ENCODE peak calls at places on chromosomes 5 and 9, in nine cellular contexts. R is heart left ventricle, Z is HepG2, I is ovary, F is foreskin fibroblast, P is fibroblast of the aortic adventitia, O is neural progenitor cell, T is Calu3, Y is omental fat pad. C is an unnamed sample.

GRCh38 chr9:87518702-87519335 is 21.2 kb downstream of the DAPK1 start:
- DNase-seq in O (no peak), R (peak), F (peak), I (peak), T (no peak), Z (no peak), P (peak), Y (peak), C (peak)

GRCh38 chr5:9596256-9596655 is 33.9 kb downstream of the TAS2R1 start:
- DNase-seq in O (no peak), I (no peak), P (peak), R (no peak), T (no peak), Y (no peak), F (peak), Z (no peak), C (no peak)

GRCh38 chr9:3507395-3508077 is 18.3 kb downstream of the RFX3 start:
- DNase-seq in P (no peak), I (no peak), T (no peak), Z (no peak), O (no peak), R (no peak), Y (no peak), F (no peak), C (no peak)

GRCh38 chr9:37917801-37918664 is 14.1 kb upstream of the SLC25A51 start:
- DNase-seq in R (no peak), F (no peak), Y (no peak), P (no peak), I (no peak), T (no peak), O (no peak), Z (no peak), C (no peak)

GRCh38 chr9:137139468-137140150 is 655 bp downstream of the GRIN1 start:
- DNase-seq in I (no peak), R (no peak), F (no peak), T (no peak), P (no peak), O (no peak), Y (no peak), Z (no peak), C (no peak)

GRCh38 chr9:129391215-129391614 is 213.2 kb upstream of the IER5L start:
- DNase-seq in O (no peak), Y (no peak), I (no peak), Z (no peak), R (no peak), T (no peak), P (no peak), F (no peak), C (peak)

GRCh38 chr9:121650220-121651013 is 1.0 kb upstream of the DAB2IP start:
- DNase-seq in F (peak), P (no peak), Y (no peak), R (peak), I (peak), T (peak), Z (peak), O (peak), C (no peak)

GRCh38 chr5:177307544-177308363 is 3.9 kb downstream of the MXD3 start:
- DNase-seq in I (no peak), O (no peak), F (no peak), Z (no peak), R (peak), Y (no peak), P (no peak), T (no peak), C (no peak)

GRCh38 chr5:159601216-159601615 is 270.9 kb upstream of the IL12B start:
- DNase-seq in R (no peak), Z (no peak), I (no peak), P (no peak), T (no peak), O (no peak), F (peak), Y (no peak), C (no peak)

GRCh38 chr5:50699737-50700136 is 33.3 kb downstream of the PARP8 start:
- DNase-seq in F (no peak), R (no peak), O (no peak), Y (no peak), Z (no peak), I (no peak), P (no peak), T (no peak), C (no peak)

GRCh38 chr5:32791536-32792240 is 80.6 kb downstream of the NPR3 start:
- DNase-seq in F (peak), O (no peak), R (no peak), I (no peak), Z (no peak), P (no peak), Y (no peak), T (no peak), C (no peak)

GRCh38 chr5:11383506-11384095 is 520.6 kb downstream of the CTNND2 start:
- DNase-seq in R (no peak), P (no peak), F (no peak), T (no peak), Z (no peak), Y (no peak), O (no peak), I (no peak), C (no peak)

GRCh38 chr9:75903785-75904360 is 13.4 kb downstream of the PCSK5 start:
- DNase-seq in F (peak), I (no peak), T (peak), R (no peak), P (peak), O (no peak), Z (no peak), Y (no peak), C (peak)

GRCh38 chr5:150245111-150245789 is 44.3 kb downstream of the CAMK2A start:
- DNase-seq in O (no peak), I (peak), P (peak), R (peak), Y (no peak), T (no peak), Z (no peak), F (peak), C (no peak)

GRCh38 chr5:324736-325612 is 3.5 kb downstream of the AHRR start:
- DNase-seq in T (no peak), I (no peak), Z (no peak), F (no peak), Y (no peak), O (no peak), R (no peak), P (no peak), C (no peak)

GRCh38 chr9:127452481-127453092 is 1.3 kb downstream of the LRSAM1 start:
- DNase-seq in R (peak), T (peak), F (peak), I (peak), O (no peak), Y (no peak), P (peak), Z (peak), C (peak)

GRCh38 chr9:12775373-12775962 is 648 bp downstream of the LURAP1L start:
- DNase-seq in F (peak), P (no peak), Z (no peak), R (peak), I (peak), Y (no peak), O (peak), T (no peak), C (no peak)

GRCh38 chr9:37920471-37921167 is 16.7 kb upstream of the SLC25A51 start:
- DNase-seq in T (no peak), I (no peak), P (no peak), Z (no peak), R (no peak), O (peak), F (no peak), Y (peak), C (no peak)

GRCh38 chr5:18433336-18433735 is 799.1 kb downstream of the TAF11L14 start:
- DNase-seq in R (no peak), I (no peak), P (no peak), Y (no peak), F (no peak), O (no peak), Z (no peak), T (no peak), C (no peak)

GRCh38 chr9:134644715-134645606 is 3.4 kb downstream of the COL5A1 start:
- DNase-seq in Y (peak), F (peak), T (no peak), I (peak), R (peak), O (peak), Z (no peak), P (peak), C (peak)

GRCh38 chr9:89892053-89892419 is 287.2 kb downstream of the GADD45G start:
- DNase-seq in Z (no peak), T (no peak), O (no peak), P (peak), R (no peak), Y (no peak), F (no peak), I (no peak), C (no peak)

GRCh38 chr5:102811962-102812361 is 56.9 kb downstream of the PAM start:
- DNase-seq in F (peak), Y (no peak), O (no peak), R (no peak), Z (no peak), I (no peak), T (no peak), P (peak), C (no peak)

DNA sequence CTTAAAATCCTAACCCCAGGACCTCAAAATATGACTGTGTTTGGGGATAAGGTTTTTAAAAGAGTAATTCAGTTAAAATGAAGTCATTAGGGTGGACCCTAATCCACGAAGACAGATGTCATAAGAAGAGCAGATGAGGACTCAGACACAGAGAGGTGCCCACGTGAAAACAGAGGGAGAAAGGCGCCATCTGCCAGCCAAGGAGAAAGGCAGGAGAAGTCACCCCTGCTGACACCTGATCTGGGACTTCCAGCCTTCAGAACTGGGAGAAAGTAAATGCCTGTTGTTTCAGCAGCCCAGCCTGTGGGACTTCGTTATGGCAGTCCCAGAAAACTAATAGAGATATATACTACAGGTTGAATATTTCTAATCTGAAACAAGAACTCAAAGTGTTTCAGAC is 67.4 kb downstream of the ROR2 start:
- DNase-seq in Z (no peak), Y (no peak), P (no peak), F (peak), R (no peak), O (no peak), I (no peak), T (no peak), C (no peak)
- TF ChIP-seq CTCF in Z (no peak), Y (no peak), P (no peak), F (no peak), R (no peak), O (no peak), I (no peak), T (no peak), C (no peak)

DNA sequence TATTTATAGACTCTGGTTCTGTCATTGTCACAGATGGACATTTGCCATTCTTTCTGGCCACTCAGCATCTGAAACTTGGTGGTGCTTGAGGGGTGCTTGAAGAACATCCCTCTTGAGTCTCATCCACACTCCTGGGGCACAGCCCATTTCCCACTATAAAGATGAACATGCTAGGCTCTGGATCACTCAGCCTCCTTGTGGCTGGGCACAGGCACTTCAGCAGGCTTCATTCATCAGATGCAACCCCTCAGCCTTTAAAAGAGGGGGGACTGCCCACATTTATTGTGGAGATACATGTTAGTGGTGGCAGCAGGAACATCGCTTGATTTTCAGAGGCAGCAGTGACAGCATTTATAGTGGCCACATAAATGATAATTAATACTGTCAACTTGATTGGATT is 124.7 kb upstream of the NIPBL start:
- DNase-seq in Z (no peak), T (no peak), R (no peak), F (no peak), P (no peak), I (no peak), O (peak), Y (no peak), C (no peak)
- TF ChIP-seq CTCF in Z (no peak), T (peak), R (no peak), F (no peak), P (peak), I (no peak), O (peak), Y (no peak), C (no peak)

DNA sequence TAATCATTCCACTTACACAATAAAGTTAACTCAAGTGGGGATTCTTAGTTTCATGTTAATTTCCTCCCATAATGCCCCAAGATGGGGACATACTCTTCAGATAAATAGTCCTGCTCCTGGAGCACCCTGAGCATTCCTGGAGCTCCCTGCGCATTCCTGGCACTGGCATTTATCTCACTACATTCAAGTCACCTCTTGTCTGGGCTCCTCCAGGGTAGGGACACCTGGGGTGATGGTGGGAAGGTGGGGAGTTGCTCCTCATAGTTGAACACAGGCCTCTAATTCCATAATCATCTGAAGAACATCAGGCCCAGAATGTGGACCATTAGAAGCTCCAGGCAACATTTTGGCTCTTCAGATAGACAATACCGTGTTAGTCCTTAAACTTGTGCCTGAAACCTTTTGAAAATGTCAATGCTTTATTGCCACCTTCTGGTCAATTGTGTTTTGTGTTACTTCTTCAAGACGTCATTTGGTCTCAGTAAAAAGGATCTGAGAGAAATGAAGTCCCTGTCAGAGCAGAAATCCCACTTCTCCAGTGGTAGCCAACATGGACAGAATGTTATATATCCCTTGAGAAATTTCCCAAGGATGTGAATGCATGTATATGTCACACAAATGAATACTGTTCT is 14.2 kb upstream of the AGGF1 start:
- DNase-seq in Y (no peak), F (peak), Z (peak), R (no peak), P (peak), T (no peak), O (peak), I (no peak), C (no peak)
- TF ChIP-seq CTCF in Y (no peak), F (peak), Z (peak), R (peak), P (peak), T (peak), O (peak), I (no peak), C (peak)

GRCh38 chr5:66498791-66499207 is 97.4 kb upstream of the MAST4 start:
- DNase-seq in Z (peak), R (peak), F (no peak), I (no peak), T (no peak), Y (no peak), O (peak), P (peak), C (peak)
- TF ChIP-seq CTCF in Z (peak), R (peak), F (no peak), I (no peak), T (no peak), Y (no peak), O (peak), P (peak), C (peak)

DNA sequence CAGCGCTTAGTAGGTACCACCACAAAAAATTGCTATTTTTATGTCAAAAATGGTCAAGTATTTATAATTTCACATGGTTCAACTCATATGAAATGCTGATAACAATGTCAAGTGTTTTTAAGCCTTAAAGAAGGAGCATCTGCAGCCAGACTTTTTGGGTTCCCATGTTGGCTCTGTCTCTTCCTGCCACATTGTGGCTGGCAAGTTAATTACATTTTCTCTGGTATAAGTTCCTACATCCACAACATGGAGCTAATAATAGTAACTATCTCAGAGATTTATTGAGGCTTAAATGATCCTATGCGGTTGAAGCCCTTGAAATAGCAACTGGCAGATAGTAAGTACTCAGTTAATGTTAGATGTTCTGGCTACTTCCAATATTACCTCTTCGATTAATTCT is 5.4 kb downstream of the ATP10B start:
- DNase-seq in Y (no peak), F (no peak), O (no peak), Z (no peak), R (no peak), P (no peak), I (no peak), T (no peak), C (no peak)
- TF ChIP-seq CTCF in Y (no peak), F (no peak), O (no peak), Z (no peak), R (no peak), P (no peak), I (no peak), T (no peak), C (no peak)

DNA sequence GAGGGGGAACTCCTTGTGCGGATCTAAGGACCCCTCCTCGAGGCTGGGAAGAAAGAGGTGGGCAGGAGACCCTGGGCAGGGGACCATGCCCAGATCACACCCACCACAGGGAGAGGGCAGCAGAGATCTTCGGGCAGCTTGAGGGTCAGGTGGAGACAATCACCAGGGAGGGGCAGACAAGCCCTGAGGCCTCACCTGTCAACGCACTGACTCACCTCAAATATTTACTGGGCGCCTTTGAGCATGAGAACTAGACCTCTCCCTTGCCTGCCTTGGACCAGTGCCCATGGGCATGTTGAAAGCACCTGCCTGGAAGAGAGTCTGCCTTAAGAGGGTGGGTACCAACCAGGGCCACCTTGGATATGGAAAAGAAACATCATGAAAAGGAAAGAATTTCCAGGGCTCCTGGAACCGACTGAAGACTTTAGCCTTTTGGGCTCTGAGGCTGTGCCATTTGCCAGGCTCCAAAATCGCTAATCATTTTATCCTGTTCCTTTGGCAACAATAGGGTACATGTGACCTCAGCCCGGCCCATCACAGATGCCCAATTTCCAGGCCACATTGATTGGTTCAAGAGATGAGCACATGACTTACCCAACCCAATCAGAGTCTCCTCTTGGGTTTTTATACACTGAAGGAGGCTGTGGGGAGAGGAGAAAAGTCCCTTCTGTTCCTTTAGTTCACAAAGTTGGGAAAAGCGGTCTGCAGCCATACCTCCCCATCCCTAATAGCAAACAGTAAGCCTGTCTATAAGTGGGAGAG is 10.4 kb upstream of the SPINK4 start:
- DNase-seq in T (peak), Y (no peak), Z (peak), P (no peak), F (no peak), I (no peak), R (no peak), O (no peak), C (no peak)
- TF ChIP-seq CTCF in T (peak), Y (no peak), Z (peak), P (no peak), F (no peak), I (no peak), R (no peak), O (no peak), C (no peak)

GRCh38 chr5:165497707-165498106 is 1992.3 kb downstream of the MAT2B start:
- DNase-seq in Z (no peak), I (no peak), Y (no peak), R (no peak), P (peak), T (peak), F (peak), O (peak), C (no peak)
- TF ChIP-seq CTCF in Z (no peak), I (no peak), Y (no peak), R (no peak), P (peak), T (peak), F (no peak), O (peak), C (no peak)

DNA sequence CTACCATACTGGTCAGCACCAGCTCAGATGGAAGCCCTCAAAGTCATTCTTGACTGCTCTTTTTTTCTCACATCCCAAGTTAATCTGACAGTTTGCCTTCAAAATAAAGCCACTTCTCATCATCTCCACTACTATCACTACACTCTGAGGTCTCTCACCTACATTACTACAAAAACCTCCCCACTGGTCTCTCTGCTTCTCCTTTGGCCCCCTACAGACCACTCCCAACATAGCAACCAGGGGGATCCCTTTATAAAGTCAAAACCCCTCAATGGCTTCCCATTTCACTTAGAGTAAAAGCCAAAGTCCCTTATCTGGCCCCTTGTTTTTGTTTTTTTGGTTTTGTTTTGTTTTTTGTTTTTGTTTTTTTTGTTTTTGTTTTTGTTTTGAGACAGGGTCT is 4.6 kb downstream of the ARAP3 start:
- DNase-seq in Z (peak), T (no peak), O (peak), I (no peak), R (no peak), F (no peak), Y (no peak), P (no peak), C (no peak)
- TF ChIP-seq CTCF in Z (no peak), T (peak), O (peak), I (no peak), R (no peak), F (no peak), Y (no peak), P (peak), C (no peak)

C was measured in adrenal gland.